ENCODE peak calls at places on chromosomes 4 and X, in five cellular contexts. B, F, D, A and X are unnamed samples.

GRCh38 chr4:69473699-69474098 is 22.0 kb downstream of the UGT2B4 start:
- DNase-seq in B (no peak), F (no peak), D (no peak), A (no peak), X (no peak)

GRCh38 chr4:72468904-72469502 is 100.0 kb downstream of the ADAMTS3 start:
- DNase-seq in B (peak), F (no peak), D (no peak), A (no peak), X (no peak)

GRCh38 chr4:63618883-63619573 is 790.2 kb downstream of the TECRL start:
- DNase-seq in B (peak), F (no peak), D (no peak), A (no peak), X (peak)

GRCh38 chr4:7847206-7847605 is 92.5 kb downstream of the AFAP1 start:
- DNase-seq in B (no peak), F (no peak), D (no peak), A (no peak), X (no peak)

GRCh38 chr4:163091685-163092034 is 75.0 kb downstream of the NAF1 start:
- DNase-seq in B (no peak), F (no peak), D (no peak), A (no peak), X (no peak)

GRCh38 chr4:143389543-143390195 is 53.0 kb downstream of the GAB1 start:
- DNase-seq in B (no peak), F (no peak), D (no peak), A (no peak), X (no peak)

GRCh38 chrX:47384502-47384901 is 14.1 kb downstream of the ZNF157 start:
- DNase-seq in B (peak), F (peak), D (peak), A (peak), X (peak)

GRCh38 chrX:920234-920799 is 289.7 kb downstream of the SHOX start:
- DNase-seq in B (no peak), F (no peak), D (no peak), A (no peak), X (no peak)

GRCh38 chrX:53048169-53049126 is at the start of gene GPR173:
- DNase-seq in B (peak), F (no peak), D (peak), A (peak), X (peak)

GRCh38 chr4:154194649-154195048 is 296.9 kb downstream of the DCHS2 start:
- DNase-seq in B (no peak), F (no peak), D (no peak), A (no peak), X (no peak)

GRCh38 chr4:182854466-182854865 is 62.7 kb downstream of the DCTD start:
- DNase-seq in B (no peak), F (no peak), D (no peak), A (no peak), X (no peak)

GRCh38 chr4:187380181-187380581 is 615.4 kb upstream of the ZFP42 start:
- DNase-seq in B (peak), F (no peak), D (no peak), A (no peak), X (peak)

GRCh38 chr4:40200881-40201797 is 4.3 kb downstream of the RHOH start:
- DNase-seq in B (no peak), F (peak), D (no peak), A (no peak), X (no peak)

GRCh38 chrX:46330981-46331380 is 214.2 kb downstream of the ZNF674 start:
- DNase-seq in B (no peak), F (no peak), D (no peak), A (no peak), X (no peak)

GRCh38 chrX:45006002-45006800 is 133.2 kb downstream of the KDM6A start:
- DNase-seq in B (no peak), F (no peak), D (no peak), A (no peak), X (peak)

GRCh38 chr4:154687840-154688239 is 56.0 kb upstream of the LRAT start:
- DNase-seq in B (no peak), F (no peak), D (no peak), A (no peak), X (no peak)

GRCh38 chr4:138710297-138710696 is 305.3 kb upstream of the NOCT start:
- DNase-seq in B (no peak), F (no peak), D (no peak), A (no peak), X (no peak)

GRCh38 chrX:153366878-153367538 is 33.1 kb downstream of the ZNF275 start:
- DNase-seq in B (no peak), F (no peak), D (no peak), A (no peak), X (no peak)

GRCh38 chr4:38102942-38103604 is 142.9 kb downstream of the PTTG2 start:
- DNase-seq in B (no peak), F (no peak), D (no peak), A (no peak), X (no peak)

GRCh38 chr4:122851568-122851967 is 24.9 kb downstream of the FGF2 start:
- DNase-seq in B (no peak), F (no peak), D (no peak), A (no peak), X (no peak)

GRCh38 chr4:122855491-122855890 is 28.9 kb downstream of the FGF2 start:
- DNase-seq in B (no peak), F (no peak), D (no peak), A (no peak), X (no peak)

GRCh38 chr4:122857160-122857559 is 30.5 kb downstream of the FGF2 start:
- DNase-seq in B (no peak), F (no peak), D (no peak), A (no peak), X (no peak)

GRCh38 chr4:122854444-122854843 is 27.8 kb downstream of the FGF2 start:
- DNase-seq in B (no peak), F (no peak), D (peak), A (no peak), X (no peak)

GRCh38 chr4:122854860-122855259 is 28.2 kb downstream of the FGF2 start:
- DNase-seq in B (peak), F (no peak), D (peak), A (no peak), X (no peak)
- H3K4me3 ChIP-seq in B (no peak), F (no peak), D (no peak), A (no peak), X (no peak)

GRCh38 chr4:55546633-55547460 is at the start of gene CLOCK:
- DNase-seq in B (peak), F (peak), D (peak), A (peak), X (peak)

GRCh38 chr4:55547461-55547770 is 707 bp upstream of the CLOCK start:
- DNase-seq in B (peak), F (no peak), D (no peak), A (no peak), X (no peak)

GRCh38 chr4:55545681-55546632 is 752 bp downstream of the CLOCK start:
- DNase-seq in B (peak), F (peak), D (peak), A (no peak), X (peak)

GRCh38 chr4:55549888-55550287 is 3.2 kb upstream of the CLOCK start:
- DNase-seq in B (no peak), F (no peak), D (no peak), A (peak), X (no peak)

DNA sequence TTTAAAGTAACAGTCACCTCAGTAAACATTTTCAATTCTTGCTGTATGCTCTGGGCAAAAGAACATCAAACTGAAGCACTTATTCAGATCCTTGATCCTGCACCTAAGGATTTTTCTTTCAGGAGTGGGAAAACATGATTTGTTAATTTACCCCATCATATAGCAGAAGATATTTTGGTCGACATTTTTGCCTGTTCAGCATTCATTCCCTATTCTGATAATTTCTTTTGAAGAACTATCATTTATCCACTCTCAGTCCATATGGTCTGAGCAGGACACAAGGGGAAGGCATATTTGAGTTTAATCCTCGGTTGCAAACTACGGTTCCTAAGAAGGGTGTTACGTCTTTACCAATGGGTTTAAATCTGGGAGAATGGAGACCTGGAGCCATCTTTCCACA is 1.2 kb upstream of the CLOCK start:
- DNase-seq in B (no peak), F (no peak), D (no peak), A (no peak), X (no peak)
- H3K4me3 ChIP-seq in B (peak), F (no peak), D (peak), A (peak), X (peak)

DNA sequence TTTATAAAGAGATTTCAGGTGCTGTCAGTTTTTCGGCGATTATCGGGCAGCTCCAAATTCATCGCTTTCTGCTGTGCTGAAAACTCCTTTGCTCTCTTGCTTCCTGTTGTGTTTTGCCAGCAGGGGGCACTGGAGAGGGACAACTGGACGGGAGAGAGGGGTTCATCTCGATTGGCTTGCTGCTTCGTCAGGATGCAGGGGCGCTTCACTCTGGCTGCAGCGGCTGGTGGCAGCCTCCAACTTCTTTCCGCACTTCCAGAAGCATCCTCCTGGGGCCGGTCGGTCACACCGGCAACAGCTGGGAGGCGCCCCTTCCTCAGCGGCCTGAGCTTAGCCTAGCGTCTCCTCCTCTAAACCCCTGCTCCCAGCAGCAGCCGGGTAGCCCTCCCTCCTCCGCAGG is 29.5 kb downstream of the MSL3 start:
- DNase-seq in B (peak), F (peak), D (peak), A (no peak), X (peak)
- H3K4me3 ChIP-seq in B (no peak), F (peak), D (peak), A (no peak), X (no peak)

DNA sequence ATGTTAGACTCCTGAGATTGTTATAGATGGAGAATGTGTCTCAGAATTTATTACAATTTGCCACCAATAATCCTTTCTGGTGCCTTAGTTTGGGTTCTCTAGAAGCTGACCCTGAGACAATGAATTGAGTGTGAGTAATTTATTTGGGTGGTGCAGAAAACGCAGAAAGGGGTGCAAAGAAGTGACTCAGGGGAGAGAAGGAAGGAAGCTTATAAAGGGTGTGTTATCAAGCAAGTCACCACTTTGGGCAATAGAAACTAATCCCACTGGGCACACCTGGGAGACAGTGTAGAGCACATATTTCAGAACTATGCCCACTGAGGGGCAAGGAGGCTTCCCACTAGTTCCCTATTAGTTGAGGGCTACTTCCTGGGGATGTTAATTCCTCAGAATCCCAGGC is 320.6 kb downstream of the MID1IP1 start:
- DNase-seq in B (no peak), F (no peak), D (no peak), A (no peak), X (no peak)
- H3K4me3 ChIP-seq in B (no peak), F (no peak), D (no peak), A (no peak), X (no peak)